ENCODE peak calls at places on chromosomes 2 and 18, in four cellular contexts. K is testis, M is right lobe of liver, Z is coronary artery. R is an unnamed sample.

GRCh38 chr2:14433946-14434495 is 198.5 kb upstream of the LRATD1 start:
- DNase-seq in K (no peak), M (no peak), Z (no peak), R (no peak)

GRCh38 chr2:33634261-33634910 is 35.3 kb upstream of the FAM98A start:
- DNase-seq in K (no peak), M (no peak), Z (no peak), R (no peak)

GRCh38 chr2:3628241-3628679 is 29.7 kb upstream of the ALLC start:
- DNase-seq in K (peak), M (no peak), Z (peak), R (no peak)

GRCh38 chr2:169077674-169078240 is 8.4 kb downstream of the DHRS9 start:
- DNase-seq in K (no peak), M (no peak), Z (no peak), R (no peak)

GRCh38 chr2:99819766-99820165 is 322.6 kb downstream of the AFF3 start:
- DNase-seq in K (peak), M (no peak), Z (no peak), R (no peak)

GRCh38 chr18:45355944-45356520 is 259.2 kb upstream of the SLC14A2 start:
- DNase-seq in K (no peak), M (no peak), Z (no peak), R (no peak)

GRCh38 chr2:27959496-27959895 is 69.0 kb downstream of the BABAM2 start:
- DNase-seq in K (peak), M (no peak), Z (no peak), R (peak)

GRCh38 chr2:191048073-191048472 is 34.1 kb upstream of the STAT1 start:
- DNase-seq in K (no peak), M (no peak), Z (no peak), R (no peak)

GRCh38 chr18:50405582-50406271 is 30.9 kb downstream of the SKA1 start:
- DNase-seq in K (no peak), M (no peak), Z (no peak), R (no peak)

GRCh38 chr2:207967121-207967520 is 58.2 kb downstream of the PLEKHM3 start:
- DNase-seq in K (no peak), M (no peak), Z (no peak), R (no peak)

GRCh38 chr2:2613279-2614199 is 282.5 kb upstream of the MYT1L start:
- DNase-seq in K (peak), M (peak), Z (peak), R (peak)

GRCh38 chr2:121213386-121213785 is 71.6 kb downstream of the TFCP2L1 start:
- DNase-seq in K (no peak), M (no peak), Z (no peak), R (no peak)

GRCh38 chr18:72458256-72458655 is 85.9 kb downstream of the CBLN2 start:
- DNase-seq in K (no peak), M (no peak), Z (no peak), R (no peak)

GRCh38 chr2:212537311-212538155 is 1.1 kb downstream of the ERBB4 start:
- DNase-seq in K (peak), M (peak), Z (peak), R (peak)

GRCh38 chr2:199488772-199489400 is 31.1 kb upstream of the SATB2 start:
- DNase-seq in K (peak), M (no peak), Z (no peak), R (peak)

GRCh38 chr2:170648037-170648436 is 67.1 kb upstream of the SP5 start:
- DNase-seq in K (no peak), M (no peak), Z (no peak), R (no peak)

GRCh38 chr18:44781890-44782289 is 101.2 kb downstream of the SETBP1 start:
- DNase-seq in K (no peak), M (no peak), Z (no peak), R (no peak)

GRCh38 chr2:239034561-239035341 is 186.9 kb downstream of the TWIST2 start:
- DNase-seq in K (no peak), M (no peak), Z (no peak), R (no peak)

GRCh38 chr2:107412981-107413380 is 413.7 kb upstream of the RGPD4 start:
- DNase-seq in K (no peak), M (no peak), Z (no peak), R (no peak)

GRCh38 chr18:7548226-7548625 is 18.9 kb upstream of the PTPRM start:
- DNase-seq in K (no peak), M (no peak), Z (no peak), R (no peak)

GRCh38 chr18:6022089-6022444 is 126.7 kb upstream of the TMEM200C start:
- DNase-seq in K (no peak), M (no peak), Z (no peak), R (no peak)

GRCh38 chr2:232875256-232876070 is 5.4 kb downstream of the SNORC start:
- DNase-seq in K (peak), M (no peak), Z (no peak), R (no peak)

GRCh38 chr2:48467637-48468036 is 62.3 kb upstream of the STON1 start:
- DNase-seq in K (no peak), M (no peak), Z (no peak), R (no peak)

GRCh38 chr2:146814971-146815370 is 1029.9 kb upstream of the ACVR2A start:
- DNase-seq in K (no peak), M (no peak), Z (no peak), R (no peak)

GRCh38 chr2:149573760-149574159 is 13.8 kb downstream of the MMADHC start:
- DNase-seq in K (no peak), M (no peak), Z (no peak), R (no peak)

GRCh38 chr2:14978836-14979235 is 346.3 kb downstream of the LRATD1 start:
- DNase-seq in K (no peak), M (no peak), Z (no peak), R (no peak)

GRCh38 chr2:110674620-110675555 is 3.0 kb downstream of the BUB1 start:
- DNase-seq in K (peak), M (no peak), Z (no peak), R (no peak)

GRCh38 chr18:41155025-41155424 is 800.0 kb upstream of the PIK3C3 start:
- DNase-seq in K (no peak), M (no peak), Z (no peak), R (no peak)

GRCh38 chr2:218569038-218569431 is 396 bp downstream of the CNOT9 start:
- DNase-seq in K (peak), M (peak), Z (peak), R (peak)

DNA sequence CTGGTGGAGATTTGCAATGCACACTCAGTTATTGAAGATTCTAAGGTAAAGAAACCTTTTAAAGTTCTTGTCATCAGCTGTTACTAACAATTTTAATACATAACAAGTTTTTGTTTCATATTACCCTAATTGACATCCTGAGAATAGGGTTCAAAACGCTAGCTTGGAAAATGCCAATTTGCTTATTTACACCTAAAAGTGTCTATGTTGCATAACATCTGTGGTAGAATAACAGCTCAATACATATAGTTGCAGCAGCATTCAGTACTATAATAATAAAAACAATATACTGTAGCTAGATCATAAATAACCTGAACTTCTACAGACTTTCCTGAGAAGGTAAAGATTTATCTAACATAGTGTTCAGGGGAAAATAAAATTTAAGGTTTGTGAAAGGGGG is 219.0 kb downstream of the OSR1 start:
- DNase-seq in K (no peak), M (no peak), Z (no peak), R (no peak)
- H3K27ac ChIP-seq in K (no peak), M (no peak), Z (no peak), R (no peak)

DNA sequence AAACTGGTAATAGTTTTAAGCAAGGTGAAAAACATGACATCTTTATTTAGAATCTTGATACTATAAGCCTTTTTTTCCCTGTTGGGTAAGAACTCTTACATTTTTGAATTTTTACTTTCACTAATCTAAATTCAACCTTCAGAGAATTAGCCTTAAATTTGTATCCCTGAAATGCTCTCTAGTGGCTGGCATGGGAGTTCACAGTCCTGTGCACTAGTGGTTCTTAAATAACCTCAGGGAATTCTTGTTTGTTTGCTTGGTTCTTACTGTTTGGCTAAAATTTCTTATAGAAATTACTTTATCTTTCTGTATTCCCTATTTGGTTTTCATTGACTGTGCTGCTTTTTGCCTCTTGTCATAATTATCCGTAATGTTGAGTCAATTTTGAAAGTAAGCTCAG is 391.2 kb upstream of the FIGN start:
- DNase-seq in K (no peak), M (no peak), Z (no peak), R (no peak)
- TF ChIP-seq CTCF in K (no peak), M (no peak), Z (no peak), R (peak)

GRCh38 chr2:43309935-43310334 is 83.5 kb upstream of the ZFP36L2 start:
- DNase-seq in K (no peak), M (no peak), Z (no peak), R (no peak)
- H3K27ac ChIP-seq in K (no peak), M (no peak), Z (peak), R (no peak)

DNA sequence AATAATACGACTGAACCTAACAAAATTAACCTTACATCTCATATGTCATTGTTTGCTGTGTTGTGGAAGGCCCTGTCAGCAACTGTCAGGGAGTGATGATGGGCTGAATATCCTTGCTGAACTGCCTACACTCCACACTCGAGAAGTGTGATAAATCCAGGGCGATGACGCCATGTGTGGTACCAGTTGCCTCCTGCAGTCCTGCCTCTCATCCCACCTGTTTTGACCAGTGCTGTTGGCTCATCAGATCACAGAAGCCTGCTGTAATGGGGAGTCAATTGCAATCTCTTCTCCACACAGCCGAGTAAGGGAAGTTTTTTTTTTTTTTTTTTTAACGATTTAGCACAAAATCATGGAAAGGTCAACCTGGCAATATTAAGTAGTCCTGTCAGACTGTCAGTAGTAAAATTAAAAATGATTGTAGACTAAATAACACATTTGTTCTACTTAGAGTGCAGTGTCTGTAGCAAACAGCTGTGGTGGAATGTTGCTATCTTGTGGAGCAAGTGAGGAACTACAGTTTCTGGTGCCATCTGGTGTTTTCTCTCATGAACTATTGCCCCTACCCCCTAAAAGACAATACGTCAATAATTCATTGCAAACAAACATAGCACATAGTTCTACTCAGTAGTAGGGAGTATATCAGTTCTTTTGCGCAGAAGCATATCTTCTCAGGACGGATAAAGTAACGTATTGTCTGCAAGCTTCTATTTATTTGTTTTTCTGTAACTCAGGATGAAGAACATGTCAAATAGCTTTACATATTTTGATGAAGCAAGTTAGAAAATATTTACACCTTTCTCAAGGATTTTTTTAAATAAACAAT is 347.6 kb downstream of the CTNNA2 start:
- DNase-seq in K (no peak), M (no peak), Z (no peak), R (no peak)
- TF ChIP-seq CTCF in K (no peak), M (peak), Z (no peak), R (peak)

GRCh38 chr2:64609229-64609994 is 44.3 kb downstream of the SERTAD2 start:
- DNase-seq in K (peak), M (peak), Z (peak), R (peak)
- H3K27ac ChIP-seq in K (peak), M (peak), Z (peak), R (peak)

DNA sequence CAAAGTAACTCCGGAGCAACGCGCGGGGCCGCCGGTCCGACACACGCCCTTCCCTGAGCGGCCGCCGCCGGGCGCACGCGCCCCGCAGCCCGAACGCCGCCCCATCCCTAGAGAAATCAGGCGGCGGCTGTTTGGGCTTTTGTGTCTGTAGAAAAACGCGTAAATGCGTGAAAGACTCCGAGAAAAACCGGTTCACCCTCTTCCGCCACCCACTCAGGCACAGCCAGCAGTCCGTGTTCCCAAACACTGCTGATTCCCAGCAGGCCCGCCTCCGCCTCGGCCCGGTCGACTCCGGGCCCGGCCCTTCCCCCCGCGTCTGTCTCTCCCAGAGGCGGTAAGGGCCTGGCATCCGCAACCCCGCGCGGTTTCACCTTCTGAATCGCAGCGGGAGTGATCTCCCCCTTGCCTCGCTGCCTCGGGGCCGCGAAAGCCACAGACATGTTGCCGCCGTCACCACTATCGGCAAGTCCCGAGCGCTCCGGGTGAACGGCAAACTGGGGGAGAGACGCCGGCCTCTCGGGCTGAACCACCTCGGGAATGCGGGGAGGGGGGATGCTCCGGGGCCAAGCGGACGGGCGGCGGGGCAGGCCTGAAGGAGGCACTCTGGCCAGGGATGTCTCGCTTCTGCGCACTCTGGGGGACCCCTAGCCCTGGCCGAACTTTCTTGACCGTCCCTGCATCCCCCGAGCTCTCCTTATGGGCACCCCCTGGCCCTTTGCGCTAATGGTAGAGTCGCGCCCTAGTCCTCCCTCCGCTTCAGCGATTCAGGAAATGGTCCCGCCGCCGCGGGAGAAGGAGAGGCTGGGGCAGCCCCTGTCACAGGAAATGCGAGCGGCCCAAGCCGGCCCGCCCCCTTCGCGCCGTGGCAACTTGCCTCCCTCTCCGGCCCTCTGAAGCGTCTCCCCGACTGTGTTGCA is at the start of gene SS18:
- DNase-seq in K (peak), M (peak), Z (peak), R (peak)
- TF ChIP-seq CTCF in K (peak), M (no peak), Z (no peak), R (no peak)

DNA sequence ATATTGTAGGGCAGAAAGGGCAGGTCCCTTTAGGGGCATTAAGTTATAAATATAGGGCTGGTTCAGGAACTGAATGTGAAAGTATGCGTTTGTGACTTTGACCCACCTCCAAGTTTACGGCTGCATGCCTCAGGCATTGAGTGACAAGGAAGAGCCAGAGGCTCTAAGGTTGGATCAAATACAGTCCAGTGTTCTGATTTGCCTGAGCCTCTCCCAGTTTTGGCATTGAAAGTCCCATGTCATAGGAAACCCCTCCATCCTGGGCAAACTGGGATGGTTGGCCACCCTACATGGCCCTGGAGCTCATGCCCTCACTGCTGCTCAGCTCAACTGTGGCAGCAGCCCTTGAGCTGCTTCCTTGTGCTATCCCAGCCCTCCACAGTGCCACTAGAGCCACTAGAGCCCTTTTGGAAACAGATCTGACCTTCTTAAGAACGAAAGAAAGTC is 29.9 kb downstream of the HK2 start:
- DNase-seq in K (no peak), M (no peak), Z (no peak), R (no peak)
- H3K27ac ChIP-seq in K (peak), M (no peak), Z (no peak), R (no peak)

DNA sequence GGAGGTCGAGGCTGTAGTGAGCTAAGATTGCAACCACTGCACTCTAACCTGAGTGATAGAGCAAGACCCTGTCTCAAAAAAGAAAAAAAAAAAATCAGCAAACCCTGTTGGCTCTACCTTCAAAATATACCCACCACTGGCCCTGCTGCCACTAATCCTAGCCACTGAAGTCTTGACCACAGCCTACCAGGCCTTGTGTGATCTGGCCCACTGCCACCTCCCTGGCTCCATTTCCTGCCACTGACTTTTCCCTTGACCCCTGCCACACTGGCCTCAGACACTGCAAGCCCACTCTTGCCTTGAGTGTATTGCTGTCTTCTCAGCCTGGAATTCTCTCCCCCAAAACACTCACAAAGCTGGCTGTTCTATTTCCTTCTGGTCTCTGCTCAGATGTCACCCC is 33.7 kb downstream of the SH2D6 start:
- DNase-seq in K (no peak), M (no peak), Z (no peak), R (no peak)
- TF ChIP-seq CTCF in K (no peak), M (no peak), Z (no peak), R (no peak)

GRCh38 chr2:127037456-127037855 is 69.5 kb downstream of the BIN1 start:
- DNase-seq in K (no peak), M (no peak), Z (peak), R (no peak)

GRCh38 chr2:127039387-127040031 is 67.4 kb downstream of the BIN1 start:
- DNase-seq in K (no peak), M (no peak), Z (no peak), R (no peak)

GRCh38 chr2:127043367-127044164 is 63.4 kb downstream of the BIN1 start:
- DNase-seq in K (no peak), M (peak), Z (peak), R (no peak)

GRCh38 chr2:127041259-127041970 is 65.5 kb downstream of the BIN1 start:
- DNase-seq in K (no peak), M (no peak), Z (no peak), R (no peak)

GRCh38 chr2:127040169-127040568 is 66.8 kb downstream of the BIN1 start:
- DNase-seq in K (no peak), M (no peak), Z (no peak), R (no peak)
- H3K27ac ChIP-seq in K (no peak), M (no peak), Z (no peak), R (no peak)

GRCh38 chr2:50049237-50049636 is 894.9 kb upstream of the FSHR start:
- DNase-seq in K (no peak), M (no peak), Z (no peak), R (no peak)
- TF ChIP-seq CTCF in K (no peak), M (no peak), Z (no peak), R (no peak)

R was measured in body of pancreas.